ENCODE peak calls at places on chromosomes 2 and 18, in eight cellular contexts. J is astrocyte of the spinal cord, V is HFF-Myc, K is sigmoid colon, E is AG09319, M is uterus, Y is mucosa of descending colon, S is IMR-90. Q is an unnamed sample.

GRCh38 chr2:105236060-105236424 is 5.5 kb upstream of the GPR45 start:
- DNase-seq in J (no peak), V (no peak), K (no peak), E (no peak), M (no peak), Y (no peak), S (no peak), Q (no peak)

GRCh38 chr18:13095466-13095865 is 104.3 kb downstream of the CEP192 start:
- DNase-seq in J (no peak), V (no peak), K (no peak), E (no peak), M (no peak), Y (no peak), S (no peak), Q (no peak)

GRCh38 chr18:21914739-21915319 is 174.2 kb downstream of the MIB1 start:
- DNase-seq in J (peak; percentile 64), V (no peak), K (no peak), E (no peak), M (no peak), Y (no peak), S (peak; percentile 62), Q (peak; percentile 69)

GRCh38 chr2:127410871-127411396 is 7.3 kb upstream of the PROC start:
- DNase-seq in J (peak; percentile 69), V (peak; percentile 68), K (no peak), E (peak; percentile 23), M (no peak), Y (no peak), S (peak; percentile 56), Q (peak; percentile 47)

GRCh38 chr18:59681521-59682004 is 15.7 kb downstream of the CCBE1 start:
- DNase-seq in J (no peak), V (no peak), K (peak; percentile 72), E (no peak), M (no peak), Y (no peak), S (no peak), Q (no peak)

GRCh38 chr2:101766337-101766736 is 68.8 kb downstream of the MAP4K4 start:
- DNase-seq in J (no peak), V (no peak), K (no peak), E (no peak), M (no peak), Y (no peak), S (no peak), Q (no peak)

GRCh38 chr2:207681431-207681830 is 30.0 kb upstream of the CCNYL1 start:
- DNase-seq in J (no peak), V (no peak), K (no peak), E (no peak), M (no peak), Y (no peak), S (no peak), Q (no peak)

GRCh38 chr18:5628512-5629255 is 84.9 kb upstream of the EPB41L3 start:
- DNase-seq in J (peak; percentile 48), V (no peak), K (peak; percentile 84), E (no peak), M (peak; percentile 39), Y (peak; percentile 89), S (peak; percentile 17), Q (peak; percentile 62)

GRCh38 chr2:23505218-23505983 is 120.4 kb downstream of the KLHL29 start:
- DNase-seq in J (no peak), V (no peak), K (no peak), E (no peak), M (no peak), Y (peak; percentile 36), S (no peak), Q (no peak)

GRCh38 chr2:66539452-66539851 is 104.5 kb downstream of the MEIS1 start:
- DNase-seq in J (peak; percentile 81), V (peak; percentile 40), K (no peak), E (no peak), M (no peak), Y (no peak), S (peak; percentile 94), Q (no peak)

GRCh38 chr2:105746177-105747080 is 1.7 kb downstream of the NCK2 start:
- DNase-seq in J (no peak), V (no peak), K (no peak), E (no peak), M (peak; percentile 27), Y (peak; percentile 93), S (no peak), Q (peak; percentile 83)

GRCh38 chr2:95670167-95670566 is 78.4 kb downstream of the TRIM43 start:
- DNase-seq in J (peak; percentile 18), V (no peak), K (no peak), E (no peak), M (no peak), Y (no peak), S (peak; percentile 70), Q (no peak)

GRCh38 chr18:31970617-31971016 is 27.7 kb upstream of the TRAPPC8 start:
- DNase-seq in J (no peak), V (no peak), K (no peak), E (no peak), M (no peak), Y (no peak), S (no peak), Q (no peak)

GRCh38 chr18:1147616-1148184 is 243.0 kb downstream of the ADCYAP1 start:
- DNase-seq in J (no peak), V (no peak), K (no peak), E (no peak), M (no peak), Y (no peak), S (no peak), Q (no peak)

GRCh38 chr2:182831097-182831496 is 35.3 kb downstream of the FRZB start:
- DNase-seq in J (no peak), V (peak; percentile 40), K (no peak), E (no peak), M (no peak), Y (no peak), S (no peak), Q (no peak)

GRCh38 chr2:57450170-57450569 is 596.4 kb upstream of the VRK2 start:
- DNase-seq in J (no peak), V (no peak), K (no peak), E (no peak), M (no peak), Y (no peak), S (no peak), Q (peak; percentile 5)

GRCh38 chr2:19846567-19846966 is 55.2 kb downstream of the TTC32 start:
- DNase-seq in J (no peak), V (no peak), K (no peak), E (no peak), M (no peak), Y (no peak), S (no peak), Q (no peak)

GRCh38 chr2:198994678-198995077 is 463.1 kb downstream of the SATB2 start:
- DNase-seq in J (no peak), V (no peak), K (no peak), E (no peak), M (no peak), Y (no peak), S (no peak), Q (no peak)

GRCh38 chr18:49898421-49898820 is 85.1 kb upstream of the ACAA2 start:
- DNase-seq in J (peak; percentile 78), V (peak; percentile 61), K (no peak), E (no peak), M (peak; percentile 18), Y (no peak), S (peak; percentile 69), Q (peak; percentile 42)

GRCh38 chr2:234292205-234292954 is 204.5 kb downstream of the ARL4C start:
- DNase-seq in J (peak; percentile 59), V (no peak), K (no peak), E (no peak), M (no peak), Y (no peak), S (no peak), Q (no peak)
- TF ChIP-seq CTCF in J (no peak), V (no peak), K (no peak), E (no peak), M (no peak), Y (no peak), S (no peak), Q (no peak)

DNA sequence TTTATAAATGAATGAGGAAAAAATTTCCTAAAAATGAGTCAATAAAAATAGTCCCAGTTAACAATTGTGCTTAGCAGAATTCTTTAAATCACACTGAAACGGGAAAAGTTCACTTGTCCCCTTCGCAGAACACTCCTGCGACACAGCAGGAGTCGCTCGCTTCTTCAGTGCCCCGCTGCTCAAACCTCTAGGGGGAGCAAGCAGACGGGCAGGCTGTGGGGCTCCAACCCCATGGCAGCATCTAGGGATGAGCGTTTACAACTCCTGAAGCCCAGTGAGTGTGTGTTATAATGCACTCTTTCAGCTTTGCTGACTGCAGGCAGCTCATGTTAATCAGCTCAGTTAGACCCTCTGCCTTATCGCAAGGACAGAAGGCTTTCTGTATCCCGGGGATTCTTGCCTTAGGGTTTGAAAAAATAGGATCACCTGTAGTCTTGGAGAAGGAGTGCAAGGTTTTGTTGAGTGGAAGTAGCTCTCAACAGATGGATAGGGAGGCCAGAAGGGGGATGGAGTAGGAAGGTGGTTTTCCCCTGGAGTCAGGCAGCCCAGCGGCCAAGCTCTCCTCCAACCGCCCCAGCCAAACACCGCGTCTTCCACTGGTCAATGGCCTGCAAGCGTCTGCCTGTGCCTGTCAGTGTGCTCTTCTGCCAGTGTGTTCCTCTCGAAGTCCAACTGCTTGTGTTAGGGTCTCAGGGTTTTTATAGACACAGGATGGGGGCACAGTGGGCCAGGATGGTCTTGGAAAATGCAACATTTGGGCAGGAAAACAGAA is 1977.7 kb upstream of the LRRTM1 start:
- DNase-seq in J (no peak), V (no peak), K (peak; percentile 17), E (no peak), M (no peak), Y (no peak), S (no peak), Q (no peak)
- TF ChIP-seq CTCF in J (no peak), V (no peak), K (no peak), E (no peak), M (no peak), Y (no peak), S (no peak), Q (peak; percentile 37)

GRCh38 chr2:143815082-143815481 is 685.9 kb downstream of the ARHGAP15 start:
- DNase-seq in J (no peak), V (no peak), K (no peak), E (no peak), M (no peak), Y (no peak), S (no peak), Q (no peak)
- TF ChIP-seq CTCF in J (no peak), V (no peak), K (no peak), E (no peak), M (no peak), Y (no peak), S (no peak), Q (no peak)

DNA sequence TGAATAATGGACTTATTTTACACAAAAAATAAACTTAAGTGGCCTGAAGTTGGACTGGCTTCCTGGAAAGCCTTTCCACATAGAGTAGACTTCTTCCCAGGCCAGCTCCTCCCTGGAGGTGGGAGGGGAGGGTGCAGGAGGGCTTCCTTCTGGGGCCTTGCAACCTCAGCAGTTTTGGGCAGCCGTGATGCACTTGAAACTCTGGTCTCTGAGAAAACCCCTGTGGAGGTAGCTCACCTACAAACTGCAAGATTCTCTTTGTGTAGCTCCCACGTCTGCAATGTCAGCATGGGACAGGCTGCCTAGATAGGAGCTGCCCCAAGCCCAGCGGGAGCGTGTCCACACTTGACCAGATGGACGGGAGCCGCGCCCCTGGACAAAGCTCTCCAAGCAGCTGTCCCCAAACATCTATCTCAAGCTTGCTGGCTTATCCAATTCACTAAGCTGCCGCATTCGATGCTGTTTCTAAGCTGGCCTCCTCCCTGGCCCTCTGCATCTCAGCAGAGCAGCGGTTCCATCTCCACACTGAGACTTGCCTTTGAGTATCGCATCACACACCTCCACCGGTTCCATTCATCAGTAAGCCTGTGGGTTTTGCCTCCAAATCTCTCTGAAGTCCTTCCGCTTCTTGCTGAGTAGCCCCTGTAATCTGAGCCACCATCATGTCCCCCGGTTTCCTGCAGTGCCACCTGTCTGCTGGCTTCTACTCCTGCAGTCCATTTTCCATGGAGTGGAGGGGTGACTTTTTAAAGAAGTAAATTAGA is 1.6 kb upstream of the LPIN1 start:
- DNase-seq in J (peak; percentile 53), V (no peak), K (peak; percentile 74), E (no peak), M (peak; percentile 47), Y (peak; percentile 59), S (peak; percentile 59), Q (no peak)
- TF ChIP-seq CTCF in J (peak; percentile 66), V (peak; percentile 67), K (no peak), E (peak; percentile 30), M (peak; percentile 13), Y (no peak), S (peak; percentile 41), Q (peak; percentile 12)